ENCODE peak calls at places on chromosome X, in six cellular contexts. One of them, this sample, is unnamed.

GRCh38 chrX:115017455-115017854 is at the start of gene IL13RA2:
- DNase-seq in astrocyte: no peak
- DNase-seq in bronchial epithelial cell: no peak
- DNase-seq in lower lobe of right lung: no peak
- DNase-seq in AG04450: no peak
- DNase-seq in dorsolateral prefrontal cortex: no peak
- DNase-seq in this sample: peak; percentile 7

GRCh38 chrX:5586726-5587125 is 641.9 kb downstream of the NLGN4X start:
- DNase-seq in astrocyte: no peak
- DNase-seq in bronchial epithelial cell: no peak
- DNase-seq in lower lobe of right lung: no peak
- DNase-seq in AG04450: no peak
- DNase-seq in dorsolateral prefrontal cortex: no peak
- DNase-seq in this sample: no peak

GRCh38 chrX:37796805-37797204 is 16.9 kb downstream of the CYBB start:
- DNase-seq in astrocyte: no peak
- DNase-seq in bronchial epithelial cell: no peak
- DNase-seq in lower lobe of right lung: peak; percentile 51
- DNase-seq in AG04450: no peak
- DNase-seq in dorsolateral prefrontal cortex: no peak
- DNase-seq in this sample: no peak

GRCh38 chrX:79366888-79367749 is at the start of gene ITM2A:
- DNase-seq in astrocyte: no peak
- DNase-seq in bronchial epithelial cell: no peak
- DNase-seq in lower lobe of right lung: peak; percentile 45
- DNase-seq in AG04450: no peak
- DNase-seq in dorsolateral prefrontal cortex: no peak
- DNase-seq in this sample: no peak

GRCh38 chrX:118847676-118848075 is 24.1 kb downstream of the ZCCHC12 start:
- DNase-seq in astrocyte: peak; percentile 12
- DNase-seq in bronchial epithelial cell: peak; percentile 33
- DNase-seq in lower lobe of right lung: no peak
- DNase-seq in AG04450: no peak
- DNase-seq in dorsolateral prefrontal cortex: no peak
- DNase-seq in this sample: peak; percentile 34

GRCh38 chrX:72088761-72089160 is 43.0 kb downstream of the RTL5 start:
- DNase-seq in astrocyte: no peak
- DNase-seq in bronchial epithelial cell: no peak
- DNase-seq in lower lobe of right lung: no peak
- DNase-seq in AG04450: no peak
- DNase-seq in dorsolateral prefrontal cortex: no peak
- DNase-seq in this sample: no peak

GRCh38 chrX:54171527-54171926 is 11.5 kb downstream of the FAM120C start:
- DNase-seq in astrocyte: no peak
- DNase-seq in bronchial epithelial cell: no peak
- DNase-seq in lower lobe of right lung: no peak
- DNase-seq in AG04450: no peak
- DNase-seq in dorsolateral prefrontal cortex: no peak
- DNase-seq in this sample: no peak

GRCh38 chrX:70231666-70232065 is 2.8 kb upstream of the AWAT1 start:
- DNase-seq in astrocyte: no peak
- DNase-seq in bronchial epithelial cell: no peak
- DNase-seq in lower lobe of right lung: no peak
- DNase-seq in AG04450: no peak
- DNase-seq in dorsolateral prefrontal cortex: no peak
- DNase-seq in this sample: no peak

GRCh38 chrX:24357101-24357500 is 3.3 kb upstream of the SUPT20HL1 start:
- DNase-seq in astrocyte: no peak
- DNase-seq in bronchial epithelial cell: peak; percentile 29
- DNase-seq in lower lobe of right lung: no peak
- DNase-seq in AG04450: no peak
- DNase-seq in dorsolateral prefrontal cortex: no peak
- DNase-seq in this sample: peak; percentile 14

GRCh38 chrX:75786290-75786689 is 1.2 kb upstream of the MAGEE2 start:
- DNase-seq in astrocyte: no peak
- DNase-seq in bronchial epithelial cell: peak; percentile 62
- DNase-seq in lower lobe of right lung: no peak
- DNase-seq in AG04450: no peak
- DNase-seq in dorsolateral prefrontal cortex: no peak
- DNase-seq in this sample: no peak

GRCh38 chrX:17547658-17548057 is 172.7 kb downstream of the NHS start:
- DNase-seq in astrocyte: peak; percentile 90
- DNase-seq in bronchial epithelial cell: peak; percentile 97
- DNase-seq in lower lobe of right lung: peak; percentile 63
- DNase-seq in AG04450: peak; percentile 74
- DNase-seq in dorsolateral prefrontal cortex: no peak
- DNase-seq in this sample: peak; percentile 89

GRCh38 chrX:107721318-107721717 is 54.3 kb downstream of the TSC22D3 start:
- DNase-seq in astrocyte: no peak
- DNase-seq in bronchial epithelial cell: no peak
- DNase-seq in lower lobe of right lung: peak; percentile 50
- DNase-seq in AG04450: no peak
- DNase-seq in dorsolateral prefrontal cortex: no peak
- DNase-seq in this sample: no peak

GRCh38 chrX:118823263-118824172 is at the start of gene ZCCHC12:
- DNase-seq in astrocyte: peak; percentile 40
- DNase-seq in bronchial epithelial cell: peak; percentile 5
- DNase-seq in lower lobe of right lung: peak; percentile 56
- DNase-seq in AG04450: no peak
- DNase-seq in dorsolateral prefrontal cortex: peak; percentile 50
- DNase-seq in this sample: peak; percentile 37

GRCh38 chrX:9765072-9765736 is 443 bp downstream of the GPR143 start:
- DNase-seq in astrocyte: no peak
- DNase-seq in bronchial epithelial cell: peak; percentile 19
- DNase-seq in lower lobe of right lung: no peak
- DNase-seq in AG04450: no peak
- DNase-seq in dorsolateral prefrontal cortex: no peak
- DNase-seq in this sample: no peak

GRCh38 chrX:68112321-68112720 is 321.0 kb downstream of the OPHN1 start:
- DNase-seq in astrocyte: peak; percentile 64
- DNase-seq in bronchial epithelial cell: no peak
- DNase-seq in lower lobe of right lung: no peak
- DNase-seq in AG04450: no peak
- DNase-seq in dorsolateral prefrontal cortex: no peak
- DNase-seq in this sample: peak; percentile 0

GRCh38 chrX:68935362-68935761 is 106.5 kb downstream of the EFNB1 start:
- DNase-seq in astrocyte: no peak
- DNase-seq in bronchial epithelial cell: peak; percentile 71
- DNase-seq in lower lobe of right lung: no peak
- DNase-seq in AG04450: no peak
- DNase-seq in dorsolateral prefrontal cortex: no peak
- DNase-seq in this sample: no peak

GRCh38 chrX:120358687-120359086 is 3.2 kb upstream of the ATP1B4 start:
- DNase-seq in astrocyte: peak; percentile 38
- DNase-seq in bronchial epithelial cell: peak; percentile 59
- DNase-seq in lower lobe of right lung: no peak
- DNase-seq in AG04450: no peak
- DNase-seq in dorsolateral prefrontal cortex: no peak
- DNase-seq in this sample: peak; percentile 52

GRCh38 chrX:1178580-1179057 is 33.8 kb downstream of the CRLF2 start:
- DNase-seq in astrocyte: no peak
- DNase-seq in bronchial epithelial cell: peak; percentile 32
- DNase-seq in lower lobe of right lung: no peak
- DNase-seq in AG04450: no peak
- DNase-seq in dorsolateral prefrontal cortex: no peak
- DNase-seq in this sample: no peak

GRCh38 chrX:138946941-138947340 is 235.4 kb upstream of the FGF13 start:
- DNase-seq in astrocyte: peak; percentile 35
- DNase-seq in bronchial epithelial cell: peak; percentile 8
- DNase-seq in lower lobe of right lung: no peak
- DNase-seq in AG04450: no peak
- DNase-seq in dorsolateral prefrontal cortex: no peak
- DNase-seq in this sample: no peak

GRCh38 chrX:17919896-17920446 is 58.9 kb upstream of the RAI2 start:
- DNase-seq in astrocyte: no peak
- DNase-seq in bronchial epithelial cell: no peak
- DNase-seq in lower lobe of right lung: no peak
- DNase-seq in AG04450: no peak
- DNase-seq in dorsolateral prefrontal cortex: no peak
- DNase-seq in this sample: no peak

GRCh38 chrX:120001787-120002186 is 58.2 kb upstream of the NKAP start:
- DNase-seq in astrocyte: no peak
- DNase-seq in bronchial epithelial cell: no peak
- DNase-seq in lower lobe of right lung: no peak
- DNase-seq in AG04450: no peak
- DNase-seq in dorsolateral prefrontal cortex: no peak
- DNase-seq in this sample: no peak

GRCh38 chrX:113929004-113929403 is 654.9 kb upstream of the HTR2C start:
- DNase-seq in astrocyte: peak; percentile 5
- DNase-seq in bronchial epithelial cell: peak; percentile 39
- DNase-seq in lower lobe of right lung: no peak
- DNase-seq in AG04450: no peak
- DNase-seq in dorsolateral prefrontal cortex: no peak
- DNase-seq in this sample: peak; percentile 19

GRCh38 chrX:45063319-45064095 is 137.2 kb downstream of the DIPK2B start:
- DNase-seq in astrocyte: peak; percentile 46
- DNase-seq in bronchial epithelial cell: peak; percentile 73
- DNase-seq in lower lobe of right lung: no peak
- DNase-seq in AG04450: no peak
- DNase-seq in dorsolateral prefrontal cortex: no peak
- DNase-seq in this sample: peak; percentile 4

GRCh38 chrX:1026263-1027015 is 186.0 kb downstream of the CRLF2 start:
- DNase-seq in astrocyte: no peak
- DNase-seq in bronchial epithelial cell: no peak
- DNase-seq in lower lobe of right lung: no peak
- DNase-seq in AG04450: no peak
- DNase-seq in dorsolateral prefrontal cortex: no peak
- DNase-seq in this sample: no peak

GRCh38 chrX:30196322-30196721 is 19.0 kb upstream of the MAGEB2 start:
- DNase-seq in astrocyte: no peak
- DNase-seq in bronchial epithelial cell: peak; percentile 2
- DNase-seq in lower lobe of right lung: no peak
- DNase-seq in AG04450: no peak
- DNase-seq in dorsolateral prefrontal cortex: no peak
- DNase-seq in this sample: peak; percentile 1

GRCh38 chrX:84453351-84454246 is 48.7 kb downstream of the HDX start:
- DNase-seq in astrocyte: no peak
- DNase-seq in bronchial epithelial cell: no peak
- DNase-seq in lower lobe of right lung: no peak
- DNase-seq in AG04450: no peak
- DNase-seq in dorsolateral prefrontal cortex: no peak
- DNase-seq in this sample: no peak

GRCh38 chrX:108439961-108440696 is 491 bp downstream of the COL4A5 start:
- DNase-seq in astrocyte: no peak
- DNase-seq in bronchial epithelial cell: no peak
- DNase-seq in lower lobe of right lung: peak; percentile 30
- DNase-seq in AG04450: no peak
- DNase-seq in dorsolateral prefrontal cortex: no peak
- DNase-seq in this sample: no peak

GRCh38 chrX:154411981-154412340 is 622 bp downstream of the TAFAZZIN start:
- DNase-seq in astrocyte: peak; percentile 23
- DNase-seq in bronchial epithelial cell: no peak
- DNase-seq in lower lobe of right lung: peak; percentile 81
- DNase-seq in AG04450: no peak
- DNase-seq in dorsolateral prefrontal cortex: peak; percentile 34
- DNase-seq in this sample: no peak

GRCh38 chrX:54193085-54193484 is 10.0 kb upstream of the FAM120C start:
- DNase-seq in astrocyte: no peak
- DNase-seq in bronchial epithelial cell: no peak
- DNase-seq in lower lobe of right lung: no peak
- DNase-seq in AG04450: no peak
- DNase-seq in dorsolateral prefrontal cortex: no peak
- DNase-seq in this sample: no peak

GRCh38 chrX:32137525-32137924 is 1065.7 kb upstream of the FTHL17 start:
- DNase-seq in astrocyte: no peak
- DNase-seq in bronchial epithelial cell: no peak
- DNase-seq in lower lobe of right lung: no peak
- DNase-seq in AG04450: no peak
- DNase-seq in dorsolateral prefrontal cortex: no peak
- DNase-seq in this sample: peak; percentile 4

GRCh38 chrX:119288890-119289393 is 52.9 kb downstream of the PGRMC1 start:
- DNase-seq in astrocyte: no peak
- DNase-seq in bronchial epithelial cell: no peak
- DNase-seq in lower lobe of right lung: no peak
- DNase-seq in AG04450: no peak
- DNase-seq in dorsolateral prefrontal cortex: no peak
- DNase-seq in this sample: no peak

GRCh38 chrX:55452825-55453124 is 848 bp downstream of the MAGEH1 start:
- DNase-seq in astrocyte: no peak
- DNase-seq in bronchial epithelial cell: no peak
- DNase-seq in lower lobe of right lung: no peak
- DNase-seq in AG04450: no peak
- DNase-seq in dorsolateral prefrontal cortex: no peak
- DNase-seq in this sample: no peak
- H3K4me3 ChIP-seq in astrocyte: peak overlapping the region; percentile 80
- H3K4me3 ChIP-seq in bronchial epithelial cell: peak overlapping the region; percentile 48
- H3K4me3 ChIP-seq in lower lobe of right lung: peak overlapping the region; percentile 73
- H3K4me3 ChIP-seq in AG04450: peak overlapping the region; percentile 70
- H3K4me3 ChIP-seq in dorsolateral prefrontal cortex: peak overlapping the region; percentile 68
- H3K4me3 ChIP-seq in this sample: peak overlapping the region; percentile 64

GRCh38 chrX:133413218-133413925 is 1.9 kb downstream of the GPC4 start:
- DNase-seq in astrocyte: no peak
- DNase-seq in bronchial epithelial cell: no peak
- DNase-seq in lower lobe of right lung: no peak
- DNase-seq in AG04450: no peak
- DNase-seq in dorsolateral prefrontal cortex: no peak
- DNase-seq in this sample: no peak

GRCh38 chrX:133414399-133415275 is 652 bp downstream of the GPC4 start:
- DNase-seq in astrocyte: peak; percentile 10
- DNase-seq in bronchial epithelial cell: no peak
- DNase-seq in lower lobe of right lung: peak; percentile 49
- DNase-seq in AG04450: no peak
- DNase-seq in dorsolateral prefrontal cortex: no peak
- DNase-seq in this sample: no peak

GRCh38 chrX:133410555-133410954 is 4.7 kb downstream of the GPC4 start:
- DNase-seq in astrocyte: no peak
- DNase-seq in bronchial epithelial cell: no peak
- DNase-seq in lower lobe of right lung: no peak
- DNase-seq in AG04450: no peak
- DNase-seq in dorsolateral prefrontal cortex: no peak
- DNase-seq in this sample: no peak

GRCh38 chrX:133412246-133412645 is 3.0 kb downstream of the GPC4 start:
- DNase-seq in astrocyte: peak; percentile 72
- DNase-seq in bronchial epithelial cell: no peak
- DNase-seq in lower lobe of right lung: no peak
- DNase-seq in AG04450: no peak
- DNase-seq in dorsolateral prefrontal cortex: no peak
- DNase-seq in this sample: peak; percentile 29

GRCh38 chrX:133412665-133413064 is 2.6 kb downstream of the GPC4 start:
- DNase-seq in astrocyte: no peak
- DNase-seq in bronchial epithelial cell: no peak
- DNase-seq in lower lobe of right lung: no peak
- DNase-seq in AG04450: no peak
- DNase-seq in dorsolateral prefrontal cortex: no peak
- DNase-seq in this sample: no peak
- H3K4me3 ChIP-seq in astrocyte: peak overlapping the region; percentile 58
- H3K4me3 ChIP-seq in bronchial epithelial cell: no peak overlapping the region
- H3K4me3 ChIP-seq in lower lobe of right lung: peak overlapping the region; percentile 62
- H3K4me3 ChIP-seq in AG04450: no peak overlapping the region
- H3K4me3 ChIP-seq in dorsolateral prefrontal cortex: no peak overlapping the region
- H3K4me3 ChIP-seq in this sample: no peak overlapping the region

GRCh38 chrX:78103001-78103634 is 930 bp upstream of the PGK1 start:
- DNase-seq in astrocyte: no peak
- DNase-seq in bronchial epithelial cell: no peak
- DNase-seq in lower lobe of right lung: no peak
- DNase-seq in AG04450: no peak
- DNase-seq in dorsolateral prefrontal cortex: no peak
- DNase-seq in this sample: no peak
- H3K4me3 ChIP-seq in astrocyte: peak overlapping the region; percentile 51
- H3K4me3 ChIP-seq in bronchial epithelial cell: peak overlapping the region; percentile 43
- H3K4me3 ChIP-seq in lower lobe of right lung: peak overlapping the region; percentile 72
- H3K4me3 ChIP-seq in AG04450: peak overlapping the region; percentile 59
- H3K4me3 ChIP-seq in dorsolateral prefrontal cortex: peak overlapping the region; percentile 68
- H3K4me3 ChIP-seq in this sample: peak overlapping the region; percentile 52

GRCh38 chrX:129932792-129933321 is 26.9 kb downstream of the UTP14A start:
- DNase-seq in astrocyte: no peak
- DNase-seq in bronchial epithelial cell: no peak
- DNase-seq in lower lobe of right lung: peak; percentile 48
- DNase-seq in AG04450: no peak
- DNase-seq in dorsolateral prefrontal cortex: no peak
- DNase-seq in this sample: no peak
- H3K4me3 ChIP-seq in astrocyte: peak overlapping the region; percentile 17
- H3K4me3 ChIP-seq in bronchial epithelial cell: peak overlapping the region; percentile 21
- H3K4me3 ChIP-seq in lower lobe of right lung: peak overlapping the region; percentile 48
- H3K4me3 ChIP-seq in AG04450: peak overlapping the region; percentile 32
- H3K4me3 ChIP-seq in dorsolateral prefrontal cortex: peak overlapping the region; percentile 40
- H3K4me3 ChIP-seq in this sample: peak overlapping the region; percentile 17

This sample was measured in brain microvascular endothelial cell.